ENCODE peak calls at places on chromosomes 11 and 22, in nine cellular contexts. K, M, W, G, Q, Y, I, Z and O are unnamed samples.
A peak's percentile ranks its signal among the peaks of the same experiment; 100 is the strongest.

GRCh38 chr11:33040127-33040861 is 922 bp downstream of the TCP11L1 start:
- DNase-seq in K (no peak), M (no peak), W (no peak), G (peak; percentile 56), Q (peak; percentile 51), Y (peak; percentile 38), I (peak; percentile 52), Z (peak; percentile 45), O (no peak)

GRCh38 chr11:115476463-115477286 is 27.5 kb downstream of the CADM1 start:
- DNase-seq in K (no peak), M (no peak), W (no peak), G (no peak), Q (no peak), Y (no peak), I (no peak), Z (no peak), O (no peak)

GRCh38 chr11:96102664-96103068 is 178.8 kb upstream of the MTMR2 start:
- DNase-seq in K (no peak), M (no peak), W (peak; percentile 8), G (peak; percentile 78), Q (no peak), Y (peak; percentile 57), I (peak; percentile 69), Z (no peak), O (no peak)

GRCh38 chr11:8917157-8917820 is 6.3 kb downstream of the AKIP1 start:
- DNase-seq in K (no peak), M (no peak), W (peak; percentile 90), G (peak; percentile 96), Q (no peak), Y (peak; percentile 77), I (peak; percentile 94), Z (no peak), O (peak; percentile 42)

GRCh38 chr11:132047167-132047566 is 676.8 kb downstream of the NTM start:
- DNase-seq in K (no peak), M (no peak), W (no peak), G (no peak), Q (no peak), Y (no peak), I (no peak), Z (no peak), O (no peak)

GRCh38 chr11:63837719-63838118 is 1.2 kb upstream of the MARK2 start:
- DNase-seq in K (peak; percentile 47), M (no peak), W (no peak), G (no peak), Q (peak; percentile 30), Y (no peak), I (no peak), Z (no peak), O (no peak)

GRCh38 chr22:24474221-24474620 is 20.9 kb upstream of the UPB1 start:
- DNase-seq in K (no peak), M (no peak), W (peak; percentile 71), G (peak; percentile 96), Q (no peak), Y (peak; percentile 89), I (peak; percentile 95), Z (no peak), O (peak; percentile 82)

GRCh38 chr11:19769820-19770219 is 57.2 kb downstream of the NAV2 start:
- DNase-seq in K (no peak), M (no peak), W (peak; percentile 15), G (peak; percentile 71), Q (no peak), Y (peak; percentile 51), I (peak; percentile 66), Z (no peak), O (no peak)

GRCh38 chr11:78268516-78269410 is 80.0 kb downstream of the USP35 start:
- DNase-seq in K (no peak), M (no peak), W (no peak), G (peak; percentile 54), Q (no peak), Y (no peak), I (peak; percentile 33), Z (no peak), O (no peak)

GRCh38 chr22:31496735-31497146 is 405 bp downstream of the SFI1 start:
- DNase-seq in K (peak; percentile 86), M (peak; percentile 74), W (no peak), G (no peak), Q (peak; percentile 62), Y (peak; percentile 40), I (no peak), Z (no peak), O (no peak)

GRCh38 chr11:77407613-77408012 is 66.3 kb downstream of the PAK1 start:
- DNase-seq in K (no peak), M (peak; percentile 85), W (peak; percentile 41), G (peak; percentile 90), Q (no peak), Y (peak; percentile 78), I (peak; percentile 86), Z (no peak), O (peak; percentile 44)

GRCh38 chr11:28168718-28169117 is 60.5 kb downstream of the METTL15 start:
- DNase-seq in K (no peak), M (no peak), W (no peak), G (no peak), Q (no peak), Y (no peak), I (no peak), Z (no peak), O (no peak)

GRCh38 chr11:117143390-117143789 is 697 bp upstream of the PAFAH1B2 start:
- DNase-seq in K (no peak), M (peak; percentile 67), W (no peak), G (peak; percentile 65), Q (peak; percentile 55), Y (peak; percentile 44), I (peak; percentile 45), Z (no peak), O (peak; percentile 48)

GRCh38 chr11:66550887-66551286 is 4.2 kb downstream of the ACTN3 start:
- DNase-seq in K (no peak), M (no peak), W (no peak), G (no peak), Q (no peak), Y (no peak), I (no peak), Z (no peak), O (no peak)
- H3K27ac ChIP-seq in K (no peak overlapping the region), M (no peak overlapping the region), W (no peak overlapping the region), G (no peak overlapping the region), Q (no peak overlapping the region), Y (no peak overlapping the region), I (no peak overlapping the region), Z (no peak overlapping the region), O (no peak overlapping the region)

GRCh38 chr11:72002841-72003775 is 4.4 kb downstream of the IL18BP start:
- DNase-seq in K (no peak), M (no peak), W (no peak), G (no peak), Q (no peak), Y (no peak), I (no peak), Z (no peak), O (no peak)

GRCh38 chr11:72001834-72002591 is 3.3 kb downstream of the IL18BP start:
- DNase-seq in K (no peak), M (no peak), W (no peak), G (peak; percentile 29), Q (no peak), Y (no peak), I (no peak), Z (no peak), O (no peak)

GRCh38 chr11:72004515-72005346 is 6.0 kb downstream of the IL18BP start:
- DNase-seq in K (no peak), M (no peak), W (no peak), G (no peak), Q (no peak), Y (no peak), I (no peak), Z (no peak), O (no peak)

GRCh38 chr11:72005347-72006260 is 6.9 kb downstream of the IL18BP start:
- DNase-seq in K (no peak), M (no peak), W (no peak), G (no peak), Q (no peak), Y (no peak), I (no peak), Z (no peak), O (no peak)

GRCh38 chr11:72003776-72004171 is 5.1 kb downstream of the IL18BP start:
- DNase-seq in K (peak; percentile 75), M (no peak), W (no peak), G (no peak), Q (no peak), Y (no peak), I (no peak), Z (no peak), O (no peak)
- H3K27ac ChIP-seq in K (no peak overlapping the region), M (no peak overlapping the region), W (no peak overlapping the region), G (no peak overlapping the region), Q (no peak overlapping the region), Y (no peak overlapping the region), I (no peak overlapping the region), Z (no peak overlapping the region), O (no peak overlapping the region)

GRCh38 chr11:46275964-46276641 is 1.4 kb upstream of the CREB3L1 start:
- DNase-seq in K (no peak), M (no peak), W (no peak), G (no peak), Q (no peak), Y (no peak), I (no peak), Z (no peak), O (no peak)
- H3K27ac ChIP-seq in K (peak overlapping the region; percentile 83), M (peak overlapping the region; percentile 84), W (no peak overlapping the region), G (no peak overlapping the region), Q (no peak overlapping the region), Y (no peak overlapping the region), I (no peak overlapping the region), Z (no peak overlapping the region), O (no peak overlapping the region)

GRCh38 chr22:44759430-44760310 is 7.3 kb downstream of the ARHGAP8 start:
- DNase-seq in K (peak; percentile 50), M (no peak), W (no peak), G (no peak), Q (no peak), Y (no peak), I (no peak), Z (no peak), O (no peak)

GRCh38 chr22:44758970-44759365 is 6.6 kb downstream of the ARHGAP8 start:
- DNase-seq in K (peak; percentile 37), M (no peak), W (no peak), G (no peak), Q (no peak), Y (no peak), I (no peak), Z (no peak), O (no peak)

GRCh38 chr22:44761025-44761424 is 8.7 kb downstream of the ARHGAP8 start:
- DNase-seq in K (no peak), M (no peak), W (no peak), G (no peak), Q (no peak), Y (no peak), I (no peak), Z (no peak), O (no peak)

GRCh38 chr22:44755956-44756361 is 3.6 kb downstream of the ARHGAP8 start:
- DNase-seq in K (peak; percentile 42), M (no peak), W (no peak), G (no peak), Q (no peak), Y (no peak), I (no peak), Z (no peak), O (no peak)

DNA sequence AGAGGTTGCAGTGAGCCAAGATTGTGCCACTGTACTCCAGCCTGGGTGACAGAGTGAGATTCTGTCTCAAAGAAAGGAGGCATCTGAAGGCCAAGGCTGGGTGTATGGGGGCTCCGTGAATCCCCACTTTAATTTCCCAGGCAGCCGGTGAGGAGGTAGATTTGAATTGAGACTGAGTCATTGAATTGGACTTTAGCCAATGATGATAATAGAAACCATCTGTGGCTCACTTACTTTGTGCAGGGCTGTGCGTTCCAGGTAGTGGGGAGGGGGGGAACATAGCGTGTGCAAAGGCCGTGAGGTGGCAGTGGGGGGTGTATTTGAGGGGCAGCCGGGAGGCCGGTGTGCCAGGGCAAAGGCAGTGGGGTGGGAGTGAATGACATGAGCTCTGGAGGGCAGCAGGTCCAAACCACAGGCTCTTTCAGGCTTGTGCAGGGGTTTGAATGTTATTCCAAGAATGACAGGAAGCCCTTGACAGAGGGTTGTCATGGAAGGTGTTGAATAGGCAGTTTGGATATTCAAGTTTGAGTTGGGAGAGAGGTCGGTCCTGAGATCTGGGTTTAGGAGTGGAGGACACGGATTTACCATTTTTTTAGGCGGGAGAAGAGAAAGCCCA is 6.1 kb downstream of the ARHGAP8 start:
- DNase-seq in K (no peak), M (no peak), W (no peak), G (peak; percentile 68), Q (no peak), Y (peak; percentile 23), I (peak; percentile 58), Z (no peak), O (peak; percentile 66)
- H3K27ac ChIP-seq in K (no peak overlapping the region), M (no peak overlapping the region), W (no peak overlapping the region), G (no peak overlapping the region), Q (no peak overlapping the region), Y (no peak overlapping the region), I (no peak overlapping the region), Z (no peak overlapping the region), O (no peak overlapping the region)